ENCODE peak calls at places on chromosome 21, in eight cellular contexts. Z, X, R, Q, G, S, D and F are unnamed samples.

GRCh38 chr21:40453183-40453582 is 393.8 kb downstream of the DSCAM start:
- DNase-seq in S (no peak), Q (no peak), Z (no peak), G (no peak), X (no peak), R (no peak), D (no peak), F (no peak)

GRCh38 chr21:39451332-39452206 is at the start of gene SH3BGR:
- DNase-seq in D (peak; percentile 69), S (peak; percentile 19), R (peak; percentile 12), X (no peak), G (no peak), Q (no peak), Z (no peak), F (no peak)

GRCh38 chr21:33655591-33656221 is 13.4 kb downstream of the ITSN1 start:
- DNase-seq in D (no peak), G (peak; percentile 63), X (peak; percentile 65), R (peak; percentile 98), Q (peak; percentile 96), Z (peak; percentile 88), S (peak; percentile 87), F (peak; percentile 93)

GRCh38 chr21:33402011-33402979 is 918 bp upstream of the IFNGR2 start:
- DNase-seq in Q (peak; percentile 87), R (no peak), S (peak; percentile 85), Z (no peak), X (peak; percentile 82), G (peak; percentile 74), D (peak; percentile 82), F (no peak)

GRCh38 chr21:36926989-36927695 is 39.3 kb downstream of the HLCS start:
- DNase-seq in Z (no peak), G (no peak), S (no peak), Q (no peak), X (no peak), D (no peak), R (peak; percentile 48), F (no peak)

GRCh38 chr21:39489380-39489924 is 37.7 kb downstream of the SH3BGR start:
- DNase-seq in S (no peak), X (no peak), G (no peak), Z (no peak), D (no peak), R (no peak), Q (no peak), F (no peak)

GRCh38 chr21:39535646-39536437 is 76.9 kb upstream of the B3GALT5 start:
- DNase-seq in S (no peak), G (no peak), X (no peak), D (no peak), Q (no peak), Z (no peak), R (no peak), F (no peak)

GRCh38 chr21:38741976-38742309 is 63.8 kb upstream of the ETS2 start:
- DNase-seq in G (no peak), R (no peak), D (no peak), X (no peak), S (no peak), Q (no peak), Z (no peak), F (no peak)

GRCh38 chr21:37546299-37546908 is 179.8 kb downstream of the DYRK1A start:
- DNase-seq in Q (no peak), G (no peak), D (no peak), S (no peak), Z (no peak), X (no peak), R (no peak), F (no peak)

GRCh38 chr21:26795866-26796329 is 49.3 kb downstream of the ADAMTS1 start:
- DNase-seq in Q (peak; percentile 99), S (peak; percentile 99), G (peak; percentile 86), R (peak; percentile 84), D (no peak), X (peak; percentile 99), Z (peak; percentile 96), F (peak; percentile 74)

GRCh38 chr21:45280969-45281368 is 6.7 kb downstream of the POFUT2 start:
- DNase-seq in D (peak; percentile 18), S (no peak), Z (no peak), R (no peak), G (no peak), X (no peak), Q (no peak), F (no peak)
- H3K4me3 ChIP-seq in D (no peak overlapping the region), S (no peak overlapping the region), Z (no peak overlapping the region), R (no peak overlapping the region), G (no peak overlapping the region), X (no peak overlapping the region), Q (no peak overlapping the region), F (no peak overlapping the region)

GRCh38 chr21:31459457-31459856 is 115.4 kb upstream of the TIAM1 start:
- DNase-seq in Z (no peak), S (no peak), Q (no peak), G (no peak), R (no peak), D (no peak), X (no peak), F (no peak)
- TF ChIP-seq CTCF in Z (no peak), S (no peak), Q (peak; percentile 3), G (no peak), R (peak; percentile 25), D (no peak), X (no peak), F (no peak)

GRCh38 chr21:43290529-43291346 is 121.9 kb downstream of the CRYAA start:
- DNase-seq in S (no peak), D (peak; percentile 45), X (no peak), R (no peak), G (no peak), Z (no peak), Q (no peak), F (no peak)

GRCh38 chr21:43292041-43292865 is 123.4 kb downstream of the CRYAA start:
- DNase-seq in Z (no peak), X (no peak), S (no peak), D (peak; percentile 40), R (no peak), Q (no peak), G (no peak), F (no peak)

GRCh38 chr21:43289966-43290365 is 121.2 kb downstream of the CRYAA start:
- DNase-seq in Z (no peak), X (no peak), Q (no peak), G (no peak), S (no peak), R (no peak), D (peak; percentile 24), F (no peak)

GRCh38 chr21:43292866-43293142 is 124.0 kb downstream of the CRYAA start:
- DNase-seq in R (no peak), S (no peak), Q (no peak), Z (no peak), D (no peak), G (no peak), X (no peak), F (no peak)

DNA sequence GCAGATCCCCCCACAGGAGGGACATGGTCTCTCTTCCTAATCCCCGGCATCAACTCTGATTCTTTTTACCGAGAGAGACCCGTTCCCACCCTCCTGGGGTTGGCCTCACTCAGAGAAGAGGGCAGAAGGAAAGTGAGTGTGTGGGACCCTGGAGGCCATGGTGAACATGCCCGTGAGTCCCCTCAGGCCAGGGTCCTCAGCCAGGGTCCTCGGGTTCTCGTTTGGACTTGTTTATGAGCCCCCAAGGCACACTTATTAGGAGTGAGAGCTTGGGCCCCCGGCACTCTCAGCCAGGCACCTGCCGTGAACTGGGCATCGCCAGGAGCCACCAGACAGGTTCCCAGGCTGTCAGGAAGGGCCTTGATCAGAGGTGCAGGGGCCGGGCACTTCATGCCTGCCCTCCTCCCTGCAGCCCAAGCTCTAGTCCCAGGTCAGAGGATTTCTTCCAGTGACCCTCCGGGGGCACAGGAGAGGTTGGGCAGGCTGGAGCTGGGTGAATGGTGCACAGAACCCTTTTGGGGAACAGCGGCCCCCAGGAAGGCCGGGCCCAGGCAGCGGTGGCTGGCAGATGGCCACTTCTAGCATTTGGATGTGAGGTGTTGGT is 122.6 kb downstream of the CRYAA start:
- DNase-seq in R (no peak), X (no peak), D (peak; percentile 37), Q (no peak), S (no peak), Z (no peak), G (no peak), F (no peak)
- H3K4me3 ChIP-seq in R (no peak overlapping the region), X (no peak overlapping the region), D (no peak overlapping the region), Q (no peak overlapping the region), S (no peak overlapping the region), Z (no peak overlapping the region), G (no peak overlapping the region), F (no peak overlapping the region)

DNA sequence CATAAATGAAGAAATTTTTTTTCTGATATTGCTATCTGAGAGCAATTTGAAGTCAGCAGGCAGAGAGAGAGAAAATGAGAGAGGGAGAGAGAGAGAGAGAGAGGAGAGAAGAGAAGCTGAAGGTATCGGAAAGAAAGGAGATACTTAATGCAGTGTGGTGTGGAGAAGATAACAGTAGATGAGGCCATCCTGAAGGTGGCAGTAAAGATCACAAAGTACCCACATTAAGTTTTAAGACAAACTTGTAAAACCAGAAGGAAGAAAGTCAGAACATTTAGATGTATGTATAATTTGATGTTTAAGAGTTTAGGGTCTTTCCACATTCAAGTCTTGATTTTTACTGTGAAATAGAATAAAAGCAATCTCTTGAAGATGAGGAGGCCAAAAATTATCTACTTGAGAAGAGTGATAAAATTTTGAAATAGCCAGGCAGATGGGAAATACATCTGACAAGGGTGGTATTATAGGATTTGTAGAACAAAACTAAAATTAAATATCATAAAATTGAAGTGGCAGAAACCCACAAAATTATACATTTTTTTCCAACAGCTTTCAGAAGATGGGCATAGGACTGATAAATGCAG is 1753.4 kb downstream of the MRPL39 start:
- DNase-seq in S (peak; percentile 13), Z (peak; percentile 7), X (peak; percentile 6), D (no peak), Q (peak; percentile 12), G (no peak), R (peak; percentile 63), F (no peak)
- TF ChIP-seq CTCF in S (peak; percentile 27), Z (peak; percentile 70), X (peak; percentile 17), D (peak; percentile 47), Q (no peak), G (no peak), R (peak; percentile 75), F (peak; percentile 51)

GRCh38 chr21:35438643-35439404 is 389.7 kb upstream of the RUNX1 start:
- DNase-seq in R (no peak), Z (no peak), X (no peak), Q (peak; percentile 17), S (peak; percentile 23), D (no peak), G (no peak), F (no peak)
- H3K4me3 ChIP-seq in R (no peak overlapping the region), Z (no peak overlapping the region), X (no peak overlapping the region), Q (no peak overlapping the region), S (no peak overlapping the region), D (no peak overlapping the region), G (no peak overlapping the region), F (no peak overlapping the region)

DNA sequence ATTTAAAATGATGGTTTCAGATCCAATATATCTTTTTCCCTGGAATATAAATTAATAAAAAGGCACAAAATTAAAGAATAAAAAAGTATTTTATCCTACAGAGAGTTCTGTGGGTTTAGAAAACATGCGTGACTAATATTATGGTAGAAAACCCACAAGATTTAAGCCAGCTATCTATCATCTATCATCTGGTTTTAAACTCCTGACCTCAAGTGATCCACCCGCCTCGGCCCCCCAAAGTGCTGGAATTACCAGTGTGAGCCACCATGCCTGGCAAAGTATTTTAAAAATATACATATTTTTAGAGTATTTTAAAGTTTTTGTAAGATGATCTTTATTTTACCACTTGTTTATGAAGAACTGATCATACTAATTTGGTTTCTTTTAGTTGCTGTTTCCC is 79.5 kb downstream of the NRIP1 start:
- DNase-seq in D (no peak), Q (no peak), Z (no peak), G (no peak), X (no peak), R (no peak), S (no peak), F (no peak)
- TF ChIP-seq CTCF in D (no peak), Q (no peak), Z (no peak), G (no peak), X (no peak), R (no peak), S (no peak), F (no peak)

GRCh38 chr21:16176570-16176969 is 446.8 kb downstream of the USP25 start:
- DNase-seq in X (peak; percentile 60), S (no peak), Z (no peak), Q (peak; percentile 55), G (no peak), R (no peak), D (no peak), F (no peak)
- H3K4me3 ChIP-seq in X (no peak overlapping the region), S (no peak overlapping the region), Z (no peak overlapping the region), Q (no peak overlapping the region), G (no peak overlapping the region), R (no peak overlapping the region), D (no peak overlapping the region), F (no peak overlapping the region)